ENCODE peak calls at places on chromosomes 12 and 14, in five cellular contexts. S is hepatic stellate cell; B is activated gamma-delta T cell treated with anti-CD3 and anti-CD28 coated beads, Interleukin-2, amount 50 U/mL, for 16 hours; X is neural crest cell; J is dorsolateral prefrontal cortex. H is an unnamed sample.

GRCh38 chr12:62772556-62772955 is 162.4 kb downstream of the PPM1H start:
- DNase-seq in S (no peak), B (no peak), X (no peak), J (no peak), H (peak; percentile 29)

GRCh38 chr12:102120564-102120873 is 536 bp downstream of the PARPBP start:
- DNase-seq in S (no peak), B (no peak), X (no peak), J (no peak), H (no peak)

GRCh38 chr12:4025420-4026358 is 152.5 kb upstream of the PARP11 start:
- DNase-seq in S (no peak), B (no peak), X (peak; percentile 64), J (no peak), H (no peak)

GRCh38 chr12:86134571-86134970 is 121.6 kb downstream of the MGAT4C start:
- DNase-seq in S (no peak), B (no peak), X (no peak), J (no peak), H (no peak)

GRCh38 chr12:77064891-77065360 is 443 bp downstream of the E2F7 start:
- DNase-seq in S (peak; percentile 27), B (no peak), X (no peak), J (no peak), H (no peak)

GRCh38 chr12:53644133-53644532 is 18.0 kb upstream of the ATF7 start:
- DNase-seq in S (no peak), B (no peak), X (no peak), J (no peak), H (no peak)

GRCh38 chr12:105954891-105955607 is 183.7 kb downstream of the NUAK1 start:
- DNase-seq in S (no peak), B (no peak), X (no peak), J (no peak), H (no peak)

GRCh38 chr12:83700858-83701257 is 1014.2 kb downstream of the TMTC2 start:
- DNase-seq in S (no peak), B (no peak), X (no peak), J (no peak), H (no peak)

GRCh38 chr12:89862511-89863331 is 154.1 kb upstream of the ATP2B1 start:
- DNase-seq in S (no peak), B (peak; percentile 21), X (no peak), J (no peak), H (no peak)

GRCh38 chr14:56650977-56651376 is 71.4 kb downstream of the TMEM260 start:
- DNase-seq in S (no peak), B (no peak), X (no peak), J (no peak), H (no peak)

GRCh38 chr14:61101803-61102548 is 120.9 kb downstream of the SLC38A6 start:
- DNase-seq in S (no peak), B (no peak), X (no peak), J (no peak), H (no peak)

GRCh38 chr14:73935666-73936065 is 14.2 kb downstream of the FAM161B start:
- DNase-seq in S (peak; percentile 34), B (no peak), X (no peak), J (no peak), H (no peak)

GRCh38 chr12:30796891-30797371 is 42.2 kb upstream of the CAPRIN2 start:
- DNase-seq in S (peak; percentile 27), B (no peak), X (no peak), J (no peak), H (peak; percentile 44)

GRCh38 chr12:128509170-128509569 is 242.2 kb downstream of the TMEM132C start:
- DNase-seq in S (no peak), B (no peak), X (no peak), J (no peak), H (no peak)

GRCh38 chr14:73188501-73188903 is 48.8 kb upstream of the PAPLN start:
- DNase-seq in S (peak; percentile 33), B (no peak), X (no peak), J (no peak), H (no peak)

GRCh38 chr12:19530631-19531020 is 91.3 kb downstream of the AEBP2 start:
- DNase-seq in S (no peak), B (no peak), X (no peak), J (no peak), H (peak; percentile 50)

GRCh38 chr12:110860833-110861291 is 14.1 kb downstream of the CCDC63 start:
- DNase-seq in S (no peak), B (no peak), X (no peak), J (no peak), H (no peak)

GRCh38 chr14:89060191-89060590 is 235.7 kb downstream of the TTC8 start:
- DNase-seq in S (no peak), B (no peak), X (no peak), J (no peak), H (no peak)

GRCh38 chr12:49808686-49809368 is 19.4 kb downstream of the NCKAP5L start:
- DNase-seq in S (peak; percentile 36), B (no peak), X (peak; percentile 41), J (peak; percentile 51), H (no peak)

GRCh38 chr14:99579077-99579836 is 24.8 kb downstream of the CCDC85C start:
- DNase-seq in S (no peak), B (no peak), X (no peak), J (no peak), H (no peak)

GRCh38 chr12:116040412-116040811 is 237.1 kb downstream of the MED13L start:
- DNase-seq in S (no peak), B (no peak), X (no peak), J (no peak), H (peak; percentile 25)

GRCh38 chr14:79281244-79282199 is 929.8 kb downstream of the DIO2 start:
- DNase-seq in S (no peak), B (no peak), X (no peak), J (no peak), H (no peak)

GRCh38 chr12:90086281-90086680 is 377.6 kb upstream of the ATP2B1 start:
- DNase-seq in S (no peak), B (no peak), X (no peak), J (no peak), H (no peak)

GRCh38 chr14:30559638-30560071 is 697 bp downstream of the G2E3 start:
- DNase-seq in S (peak; percentile 24), B (no peak), X (no peak), J (no peak), H (no peak)

H was measured in HS-5.